ENCODE peak calls at places on chromosomes 7 and 10, in four cellular contexts. One of them, this sample, is unnamed.

GRCh38 chr7:18874875-18875274 is 242.6 kb downstream of the TWIST1 start:
- DNase-seq in mucosa of descending colon: no peak
- DNase-seq in upper lobe of left lung: no peak
- DNase-seq in cardiac muscle cell: no peak
- DNase-seq in this sample: no peak

GRCh38 chr10:48760983-48761382 is 76.3 kb downstream of the WDFY4 start:
- DNase-seq in cardiac muscle cell: no peak
- DNase-seq in upper lobe of left lung: no peak
- DNase-seq in mucosa of descending colon: no peak
- DNase-seq in this sample: no peak

GRCh38 chr10:96565774-96566173 is 21.0 kb downstream of the TM9SF3 start:
- DNase-seq in cardiac muscle cell: no peak
- DNase-seq in upper lobe of left lung: no peak
- DNase-seq in mucosa of descending colon: no peak
- DNase-seq in this sample: no peak

GRCh38 chr10:72322280-72323058 is 32.2 kb downstream of the DNAJB12 start:
- DNase-seq in mucosa of descending colon: no peak
- DNase-seq in upper lobe of left lung: no peak
- DNase-seq in cardiac muscle cell: no peak
- DNase-seq in this sample: no peak

GRCh38 chr10:18397886-18398285 is 253.5 kb downstream of the NSUN6 start:
- DNase-seq in upper lobe of left lung: no peak
- DNase-seq in cardiac muscle cell: no peak
- DNase-seq in mucosa of descending colon: no peak
- DNase-seq in this sample: no peak

GRCh38 chr7:158442260-158442659 is 145.4 kb downstream of the PTPRN2 start:
- DNase-seq in cardiac muscle cell: no peak
- DNase-seq in upper lobe of left lung: no peak
- DNase-seq in mucosa of descending colon: no peak
- DNase-seq in this sample: peak; percentile 39

GRCh38 chr7:137916980-137917645 is 70.3 kb upstream of the DGKI start:
- DNase-seq in upper lobe of left lung: no peak
- DNase-seq in cardiac muscle cell: no peak
- DNase-seq in mucosa of descending colon: no peak
- DNase-seq in this sample: no peak

GRCh38 chr10:103197177-103197576 is 4.1 kb upstream of the NT5C2 start:
- DNase-seq in upper lobe of left lung: peak; percentile 80
- DNase-seq in mucosa of descending colon: no peak
- DNase-seq in cardiac muscle cell: no peak
- DNase-seq in this sample: no peak

GRCh38 chr7:27142562-27143021 is 889 bp downstream of the HOXA5 start:
- DNase-seq in mucosa of descending colon: no peak
- DNase-seq in cardiac muscle cell: no peak
- DNase-seq in upper lobe of left lung: no peak
- DNase-seq in this sample: peak; percentile 7
- H3K4me3 ChIP-seq in mucosa of descending colon: peak overlapping the region; percentile 28
- H3K4me3 ChIP-seq in cardiac muscle cell: peak overlapping the region; percentile 19
- H3K4me3 ChIP-seq in upper lobe of left lung: peak overlapping the region; percentile 49
- H3K4me3 ChIP-seq in this sample: peak overlapping the region; percentile 57

GRCh38 chr10:115141254-115141653 is 48.1 kb downstream of the ATRNL1 start:
- DNase-seq in mucosa of descending colon: no peak
- DNase-seq in upper lobe of left lung: no peak
- DNase-seq in cardiac muscle cell: peak; percentile 8
- DNase-seq in this sample: peak; percentile 6
- TF ChIP-seq CTCF in mucosa of descending colon: no peak
- TF ChIP-seq CTCF in upper lobe of left lung: no peak
- TF ChIP-seq CTCF in cardiac muscle cell: peak; percentile 42
- TF ChIP-seq CTCF in this sample: peak; percentile 52

GRCh38 chr10:98416589-98416988 is 1.6 kb upstream of the PYROXD2 start:
- DNase-seq in mucosa of descending colon: no peak
- DNase-seq in upper lobe of left lung: peak; percentile 15
- DNase-seq in cardiac muscle cell: no peak
- DNase-seq in this sample: no peak

GRCh38 chr10:98414932-98415709 is at the start of gene PYROXD2:
- DNase-seq in upper lobe of left lung: peak; percentile 91
- DNase-seq in mucosa of descending colon: peak; percentile 94
- DNase-seq in cardiac muscle cell: peak; percentile 93
- DNase-seq in this sample: peak; percentile 89

GRCh38 chr10:98415710-98416077 is 712 bp upstream of the PYROXD2 start:
- DNase-seq in upper lobe of left lung: no peak
- DNase-seq in mucosa of descending colon: no peak
- DNase-seq in cardiac muscle cell: no peak
- DNase-seq in this sample: no peak

GRCh38 chr10:98416989-98417388 is 2.0 kb upstream of the PYROXD2 start:
- DNase-seq in upper lobe of left lung: no peak
- DNase-seq in cardiac muscle cell: no peak
- DNase-seq in mucosa of descending colon: no peak
- DNase-seq in this sample: no peak

DNA sequence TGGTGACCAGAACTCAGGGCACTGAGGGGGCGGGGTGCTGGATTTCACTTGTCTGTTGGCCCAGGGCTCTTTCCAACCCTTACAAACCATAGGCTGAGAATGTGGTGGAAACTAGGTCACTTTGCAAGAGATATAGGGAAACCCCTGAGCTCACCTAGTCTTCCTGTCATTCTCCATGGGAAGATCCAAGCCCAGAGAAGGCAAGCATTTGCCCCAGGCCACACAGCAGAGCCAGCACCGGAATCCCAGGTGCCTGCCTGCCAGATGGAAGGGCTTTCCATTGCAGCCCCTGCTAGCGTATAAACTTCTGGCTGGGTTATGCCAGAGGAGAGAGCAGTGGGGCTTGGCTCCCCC is 427 bp downstream of the PYROXD2 start:
- DNase-seq in mucosa of descending colon: no peak
- DNase-seq in cardiac muscle cell: no peak
- DNase-seq in upper lobe of left lung: no peak
- DNase-seq in this sample: no peak
- H3K4me3 ChIP-seq in mucosa of descending colon: peak overlapping the region; percentile 17
- H3K4me3 ChIP-seq in cardiac muscle cell: peak overlapping the region; percentile 34
- H3K4me3 ChIP-seq in upper lobe of left lung: peak overlapping the region; percentile 49
- H3K4me3 ChIP-seq in this sample: peak overlapping the region; percentile 54

GRCh38 chr7:80057503-80057902 is 77.1 kb upstream of the GNAI1 start:
- DNase-seq in cardiac muscle cell: no peak
- DNase-seq in upper lobe of left lung: no peak
- DNase-seq in mucosa of descending colon: no peak
- DNase-seq in this sample: no peak

GRCh38 chr7:80060218-80060806 is 74.3 kb upstream of the GNAI1 start:
- DNase-seq in cardiac muscle cell: peak; percentile 49
- DNase-seq in upper lobe of left lung: no peak
- DNase-seq in mucosa of descending colon: no peak
- DNase-seq in this sample: peak; percentile 24

GRCh38 chr7:80053098-80053497 is 81.5 kb upstream of the GNAI1 start:
- DNase-seq in mucosa of descending colon: no peak
- DNase-seq in cardiac muscle cell: peak; percentile 18
- DNase-seq in upper lobe of left lung: no peak
- DNase-seq in this sample: no peak

GRCh38 chr7:80054356-80054755 is 80.3 kb upstream of the GNAI1 start:
- DNase-seq in cardiac muscle cell: no peak
- DNase-seq in mucosa of descending colon: no peak
- DNase-seq in upper lobe of left lung: no peak
- DNase-seq in this sample: no peak
- TF ChIP-seq CTCF in cardiac muscle cell: no peak
- TF ChIP-seq CTCF in mucosa of descending colon: no peak
- TF ChIP-seq CTCF in upper lobe of left lung: no peak
- TF ChIP-seq CTCF in this sample: no peak

GRCh38 chr10:33330543-33331019 is 3.9 kb downstream of the NRP1 start:
- DNase-seq in mucosa of descending colon: peak; percentile 85
- DNase-seq in cardiac muscle cell: peak; percentile 88
- DNase-seq in upper lobe of left lung: peak; percentile 76
- DNase-seq in this sample: peak; percentile 91
- H3K4me3 ChIP-seq in mucosa of descending colon: no peak overlapping the region
- H3K4me3 ChIP-seq in cardiac muscle cell: peak overlapping the region; percentile 95
- H3K4me3 ChIP-seq in upper lobe of left lung: peak overlapping the region; percentile 58
- H3K4me3 ChIP-seq in this sample: no peak overlapping the region